ENCODE peak calls at places on chromosomes 2 and 18, in five cellular contexts. H is naive B cell; T is lower leg skin; W is lung; U is stimulated activated CD4-positive, alpha-beta T cell treated with anti-CD3 and anti-CD28 coated beads, Interleukin-4, amount 100 ng/mL, for 24 hours. A is an unnamed sample.

GRCh38 chr18:12821408-12821807 is 62.6 kb downstream of the PTPN2 start:
- DNase-seq in W (no peak), U (no peak), T (no peak), H (no peak), A (no peak)

GRCh38 chr2:6642011-6642410 is 223.7 kb downstream of the CMPK2 start:
- DNase-seq in H (no peak), U (no peak), T (no peak), W (no peak), A (no peak)

GRCh38 chr2:118763797-118764196 is 83.7 kb downstream of the EN1 start:
- DNase-seq in H (no peak), T (no peak), U (no peak), W (no peak), A (no peak)

GRCh38 chr2:195498176-195498575 is 158.8 kb upstream of the SLC39A10 start:
- DNase-seq in W (peak; percentile 37), U (peak; percentile 58), T (no peak), H (peak; percentile 45), A (no peak)

GRCh38 chr2:233273120-233273519 is 21.6 kb downstream of the ATG16L1 start:
- DNase-seq in H (no peak), U (peak; percentile 22), T (peak; percentile 29), W (no peak), A (no peak)

GRCh38 chr2:112006076-112006410 is 49.0 kb upstream of the TMEM87B start:
- DNase-seq in W (no peak), T (no peak), U (no peak), H (no peak), A (no peak)

GRCh38 chr2:151091583-151091982 is 170.1 kb downstream of the RBM43 start:
- DNase-seq in W (no peak), H (no peak), U (no peak), T (no peak), A (no peak)

GRCh38 chr2:84526562-84526961 is 10.3 kb downstream of the DNAH6 start:
- DNase-seq in T (no peak), H (no peak), U (no peak), W (no peak), A (no peak)

GRCh38 chr2:130763405-130763804 is 8.1 kb downstream of the AMER3 start:
- DNase-seq in H (no peak), U (no peak), T (no peak), W (no peak), A (no peak)

GRCh38 chr2:185790361-185790760 is 51.8 kb downstream of the FSIP2 start:
- DNase-seq in H (no peak), T (no peak), U (no peak), W (no peak), A (no peak)

GRCh38 chr2:68284896-68285295 is 32.6 kb upstream of the PPP3R1 start:
- DNase-seq in U (no peak), W (no peak), T (peak; percentile 88), H (no peak), A (no peak)

GRCh38 chr2:192190474-192190873 is 4.3 kb downstream of the TMEFF2 start:
- DNase-seq in H (no peak), W (no peak), T (no peak), U (no peak), A (no peak)

GRCh38 chr2:159506764-159507406 is 109.5 kb downstream of the BAZ2B start:
- DNase-seq in T (no peak), U (no peak), W (no peak), H (no peak), A (no peak)

GRCh38 chr2:950627-950992 is at the start of gene SNTG2:
- DNase-seq in W (no peak), H (peak; percentile 57), U (peak; percentile 38), T (no peak), A (peak; percentile 71)

GRCh38 chr2:238158807-238159539 is at the start of gene ERFE:
- DNase-seq in T (no peak), U (peak; percentile 45), H (peak; percentile 49), W (no peak), A (peak; percentile 60)

GRCh38 chr2:43073373-43073772 is 153.0 kb downstream of the ZFP36L2 start:
- DNase-seq in T (peak; percentile 90), U (no peak), H (no peak), W (peak; percentile 59), A (no peak)

GRCh38 chr2:23901966-23902942 is 24.7 kb downstream of the ATAD2B start:
- DNase-seq in T (no peak), H (no peak), U (no peak), W (no peak), A (no peak)

GRCh38 chr2:59756145-59756544 is 797.3 kb downstream of the BCL11A start:
- DNase-seq in T (no peak), W (no peak), U (no peak), H (no peak), A (no peak)

GRCh38 chr2:181678033-181678586 is 2.2 kb downstream of the NEUROD1 start:
- DNase-seq in U (peak; percentile 59), W (peak; percentile 58), T (no peak), H (peak; percentile 38), A (peak; percentile 72)

GRCh38 chr2:144362401-144362800 is 157.5 kb downstream of the ZEB2 start:
- DNase-seq in W (no peak), T (no peak), U (no peak), H (no peak), A (no peak)

GRCh38 chr2:1780693-1781092 is 36.4 kb upstream of the PXDN start:
- DNase-seq in U (no peak), W (no peak), T (peak; percentile 61), H (no peak), A (no peak)

GRCh38 chr18:80246656-80247402 is 485 bp downstream of the PARD6G start:
- DNase-seq in H (no peak), W (peak; percentile 28), U (no peak), T (peak; percentile 89), A (peak; percentile 85)

GRCh38 chr2:120445431-120446143 is 99.7 kb downstream of the INHBB start:
- DNase-seq in U (no peak), T (no peak), H (no peak), W (no peak), A (no peak)

GRCh38 chr2:197307933-197308521 is 2.6 kb downstream of the ANKRD44 start:
- DNase-seq in U (peak; percentile 58), H (no peak), W (no peak), T (no peak), A (no peak)

GRCh38 chr2:65345626-65346025 is 86.8 kb downstream of the SPRED2 start:
- DNase-seq in U (no peak), H (no peak), W (no peak), T (no peak), A (no peak)

GRCh38 chr2:191797937-191798873 is 48.7 kb downstream of the CAVIN2 start:
- DNase-seq in W (no peak), U (no peak), H (no peak), T (no peak), A (no peak)

GRCh38 chr2:105875241-105875640 is 130.5 kb downstream of the NCK2 start:
- DNase-seq in U (no peak), T (peak; percentile 59), H (no peak), W (no peak), A (peak; percentile 28)